ENCODE peak calls at places on chromosomes 5 and 9, in ten cellular contexts. One of them, this sample, is unnamed.

GRCh38 chr5:142360607-142361120 is 35.8 kb upstream of the SPRY4 start:
- DNase-seq in H54: no peak
- DNase-seq in lower lobe of right lung: no peak
- DNase-seq in left cardiac atrium: no peak
- DNase-seq in HFFc6: peak
- DNase-seq in HFF-Myc: peak
- DNase-seq in activated T-cell treated with anti-CD3 and anti-CD28 coated beads for 24 hours: no peak
- DNase-seq in GM13976: no peak
- DNase-seq in B cell: no peak
- DNase-seq in MM.1S: no peak
- DNase-seq in this sample: no peak

GRCh38 chr5:19880859-19881436 is 107.1 kb downstream of the CDH18 start:
- DNase-seq in activated T-cell treated with anti-CD3 and anti-CD28 coated beads for 24 hours: no peak
- DNase-seq in HFFc6: no peak
- DNase-seq in B cell: no peak
- DNase-seq in left cardiac atrium: no peak
- DNase-seq in MM.1S: no peak
- DNase-seq in lower lobe of right lung: no peak
- DNase-seq in GM13976: no peak
- DNase-seq in HFF-Myc: no peak
- DNase-seq in H54: no peak
- DNase-seq in this sample: no peak

GRCh38 chr5:150401076-150401375 is 11.7 kb downstream of the CD74 start:
- DNase-seq in B cell: no peak
- DNase-seq in MM.1S: no peak
- DNase-seq in H54: no peak
- DNase-seq in activated T-cell treated with anti-CD3 and anti-CD28 coated beads for 24 hours: no peak
- DNase-seq in HFF-Myc: no peak
- DNase-seq in lower lobe of right lung: peak
- DNase-seq in GM13976: no peak
- DNase-seq in left cardiac atrium: no peak
- DNase-seq in HFFc6: no peak
- DNase-seq in this sample: no peak

GRCh38 chr5:56310711-56311204 is 77.6 kb upstream of the ANKRD55 start:
- DNase-seq in HFFc6: no peak
- DNase-seq in H54: no peak
- DNase-seq in MM.1S: no peak
- DNase-seq in lower lobe of right lung: no peak
- DNase-seq in HFF-Myc: no peak
- DNase-seq in activated T-cell treated with anti-CD3 and anti-CD28 coated beads for 24 hours: no peak
- DNase-seq in GM13976: no peak
- DNase-seq in left cardiac atrium: no peak
- DNase-seq in B cell: no peak
- DNase-seq in this sample: no peak

GRCh38 chr5:67723873-67724272 is 491.7 kb upstream of the PIK3R1 start:
- DNase-seq in left cardiac atrium: no peak
- DNase-seq in MM.1S: no peak
- DNase-seq in B cell: no peak
- DNase-seq in H54: no peak
- DNase-seq in activated T-cell treated with anti-CD3 and anti-CD28 coated beads for 24 hours: no peak
- DNase-seq in HFF-Myc: no peak
- DNase-seq in GM13976: no peak
- DNase-seq in lower lobe of right lung: no peak
- DNase-seq in HFFc6: no peak
- DNase-seq in this sample: no peak

GRCh38 chr9:115211413-115212204 is 93.7 kb upstream of the TNC start:
- DNase-seq in lower lobe of right lung: no peak
- DNase-seq in activated T-cell treated with anti-CD3 and anti-CD28 coated beads for 24 hours: no peak
- DNase-seq in MM.1S: peak
- DNase-seq in HFFc6: peak
- DNase-seq in B cell: no peak
- DNase-seq in GM13976: no peak
- DNase-seq in HFF-Myc: peak
- DNase-seq in H54: no peak
- DNase-seq in left cardiac atrium: no peak
- DNase-seq in this sample: no peak

GRCh38 chr5:58294598-58295298 is 165.1 kb downstream of the PLK2 start:
- DNase-seq in HFF-Myc: no peak
- DNase-seq in activated T-cell treated with anti-CD3 and anti-CD28 coated beads for 24 hours: no peak
- DNase-seq in GM13976: no peak
- DNase-seq in H54: peak
- DNase-seq in left cardiac atrium: no peak
- DNase-seq in MM.1S: no peak
- DNase-seq in HFFc6: peak
- DNase-seq in B cell: no peak
- DNase-seq in lower lobe of right lung: no peak
- DNase-seq in this sample: no peak

GRCh38 chr9:78004478-78005229 is 27.0 kb downstream of the GNAQ start:
- DNase-seq in lower lobe of right lung: no peak
- DNase-seq in HFF-Myc: no peak
- DNase-seq in GM13976: no peak
- DNase-seq in B cell: no peak
- DNase-seq in left cardiac atrium: no peak
- DNase-seq in H54: no peak
- DNase-seq in HFFc6: peak
- DNase-seq in MM.1S: no peak
- DNase-seq in activated T-cell treated with anti-CD3 and anti-CD28 coated beads for 24 hours: no peak
- DNase-seq in this sample: no peak

GRCh38 chr5:65506961-65507360 is 25.2 kb upstream of the ADAMTS6 start:
- DNase-seq in H54: no peak
- DNase-seq in GM13976: no peak
- DNase-seq in activated T-cell treated with anti-CD3 and anti-CD28 coated beads for 24 hours: no peak
- DNase-seq in HFF-Myc: no peak
- DNase-seq in B cell: no peak
- DNase-seq in HFFc6: peak
- DNase-seq in lower lobe of right lung: no peak
- DNase-seq in MM.1S: no peak
- DNase-seq in left cardiac atrium: no peak
- DNase-seq in this sample: no peak

GRCh38 chr5:177596775-177597238 is 3.1 kb upstream of the B4GALT7 start:
- DNase-seq in lower lobe of right lung: no peak
- DNase-seq in GM13976: no peak
- DNase-seq in activated T-cell treated with anti-CD3 and anti-CD28 coated beads for 24 hours: no peak
- DNase-seq in HFFc6: no peak
- DNase-seq in MM.1S: no peak
- DNase-seq in HFF-Myc: no peak
- DNase-seq in H54: no peak
- DNase-seq in B cell: no peak
- DNase-seq in left cardiac atrium: no peak
- DNase-seq in this sample: no peak

GRCh38 chr9:98380065-98380681 is 124.7 kb upstream of the TBC1D2 start:
- DNase-seq in H54: peak
- DNase-seq in GM13976: peak
- DNase-seq in lower lobe of right lung: no peak
- DNase-seq in MM.1S: no peak
- DNase-seq in HFFc6: peak
- DNase-seq in activated T-cell treated with anti-CD3 and anti-CD28 coated beads for 24 hours: no peak
- DNase-seq in B cell: peak
- DNase-seq in HFF-Myc: no peak
- DNase-seq in left cardiac atrium: no peak
- DNase-seq in this sample: no peak

GRCh38 chr5:6579535-6579934 is 53.3 kb downstream of the NSUN2 start:
- DNase-seq in MM.1S: no peak
- DNase-seq in H54: no peak
- DNase-seq in left cardiac atrium: no peak
- DNase-seq in HFFc6: no peak
- DNase-seq in HFF-Myc: no peak
- DNase-seq in activated T-cell treated with anti-CD3 and anti-CD28 coated beads for 24 hours: no peak
- DNase-seq in B cell: no peak
- DNase-seq in GM13976: no peak
- DNase-seq in lower lobe of right lung: no peak
- DNase-seq in this sample: no peak

GRCh38 chr9:114153761-114154596 is 1.4 kb upstream of the COL27A1 start:
- DNase-seq in HFFc6: no peak
- DNase-seq in HFF-Myc: no peak
- DNase-seq in GM13976: no peak
- DNase-seq in left cardiac atrium: no peak
- DNase-seq in B cell: no peak
- DNase-seq in H54: no peak
- DNase-seq in activated T-cell treated with anti-CD3 and anti-CD28 coated beads for 24 hours: no peak
- DNase-seq in MM.1S: no peak
- DNase-seq in lower lobe of right lung: no peak
- DNase-seq in this sample: no peak

GRCh38 chr5:77449277-77449676 is 42.8 kb downstream of the WDR41 start:
- DNase-seq in H54: no peak
- DNase-seq in GM13976: no peak
- DNase-seq in lower lobe of right lung: no peak
- DNase-seq in left cardiac atrium: no peak
- DNase-seq in B cell: no peak
- DNase-seq in HFFc6: no peak
- DNase-seq in MM.1S: no peak
- DNase-seq in activated T-cell treated with anti-CD3 and anti-CD28 coated beads for 24 hours: no peak
- DNase-seq in HFF-Myc: no peak
- DNase-seq in this sample: no peak

GRCh38 chr5:180990889-180991257 is 2.2 kb downstream of the BTNL3 start:
- DNase-seq in HFFc6: no peak
- DNase-seq in GM13976: no peak
- DNase-seq in HFF-Myc: no peak
- DNase-seq in activated T-cell treated with anti-CD3 and anti-CD28 coated beads for 24 hours: no peak
- DNase-seq in lower lobe of right lung: no peak
- DNase-seq in left cardiac atrium: no peak
- DNase-seq in B cell: no peak
- DNase-seq in H54: no peak
- DNase-seq in MM.1S: no peak
- DNase-seq in this sample: no peak